ENCODE peak calls at places on chromosome 14, in six cellular contexts. S is effector memory CD4-positive, alpha-beta T cell; L is AG09309; Q is stimulated activated CD4-positive, alpha-beta T cell treated with anti-CD3 and anti-CD28 coated beads, Interleukin-1b, Interleukin-23, amount 100 ng/mL, for 48 hours; J is BE2C; C is HT1080. A is an unnamed sample.

GRCh38 chr14:100708349-100709217 is 18.1 kb upstream of the DLK1 start:
- DNase-seq in Q (no peak), J (peak; percentile 66), C (no peak), L (no peak), S (no peak), A (peak; percentile 76)

GRCh38 chr14:65502676-65503124 is 90.2 kb downstream of the FUT8 start:
- DNase-seq in J (no peak), L (no peak), Q (no peak), S (no peak), C (peak; percentile 80), A (no peak)

GRCh38 chr14:28012629-28013415 is 753.8 kb upstream of the FOXG1 start:
- DNase-seq in Q (no peak), L (no peak), S (no peak), J (no peak), C (peak; percentile 10), A (no peak)

GRCh38 chr14:66143387-66144112 is 342.6 kb upstream of the CCDC196 start:
- DNase-seq in S (no peak), J (peak; percentile 29), Q (no peak), C (no peak), L (no peak), A (no peak)

GRCh38 chr14:39109893-39110715 is 4.0 kb upstream of the GEMIN2 start:
- DNase-seq in L (no peak), J (no peak), S (no peak), C (no peak), Q (no peak), A (peak; percentile 35)

GRCh38 chr14:52268191-52269061 is 928 bp downstream of the PTGDR start:
- DNase-seq in S (no peak), C (no peak), J (peak; percentile 11), L (no peak), Q (peak; percentile 17), A (no peak)

GRCh38 chr14:63938198-63939005 is 85.6 kb downstream of the SYNE2 start:
- DNase-seq in Q (no peak), L (no peak), J (no peak), S (no peak), C (no peak), A (no peak)

GRCh38 chr14:56891226-56891625 is 80.9 kb upstream of the OTX2 start:
- DNase-seq in L (no peak), J (no peak), Q (no peak), C (no peak), S (no peak), A (no peak)

GRCh38 chr14:104383088-104383805 is 196.3 kb upstream of the C14orf180 start:
- DNase-seq in Q (no peak), C (no peak), L (no peak), S (no peak), J (peak; percentile 17), A (no peak)

GRCh38 chr14:35400707-35401421 is 3.7 kb downstream of the NFKBIA start:
- DNase-seq in C (no peak), J (no peak), L (no peak), Q (peak; percentile 72), S (peak; percentile 39), A (no peak)

GRCh38 chr14:23057757-23058653 is 685 bp upstream of the CDH24 start:
- DNase-seq in Q (peak; percentile 85), L (no peak), J (peak; percentile 94), C (peak; percentile 81), S (peak; percentile 69), A (no peak)